ENCODE peak calls at places on chromosomes 3 and 15, in nine cellular contexts. N is CD4-positive, alpha-beta T cell; B is frontal cortex; X is NCI-H69; O is fibroblast of the conjunctiva; J is T-helper 1 cell; Y is COLO829; V is occipital lobe; D is HEK293T. C is an unnamed sample.

GRCh38 chr15:67829647-67830504 is 4.6 kb downstream of the SKOR1 start:
- DNase-seq in N (no peak), B (no peak), X (no peak), O (no peak), J (no peak), Y (no peak), V (no peak), D (no peak), C (no peak)

GRCh38 chr15:58988011-58988785 is 735 bp downstream of the RNF111 start:
- DNase-seq in N (peak; percentile 42), B (peak; percentile 57), X (peak; percentile 86), O (no peak), J (peak; percentile 52), Y (no peak), V (peak; percentile 63), D (peak; percentile 49), C (peak; percentile 81)

GRCh38 chr15:79042213-79042928 is 48.2 kb downstream of the RASGRF1 start:
- DNase-seq in N (no peak), B (no peak), X (no peak), O (no peak), J (no peak), Y (no peak), V (no peak), D (no peak), C (no peak)

GRCh38 chr3:101117473-101117872 is 124.3 kb upstream of the ABI3BP start:
- DNase-seq in N (no peak), B (no peak), X (no peak), O (no peak), J (no peak), Y (no peak), V (no peak), D (no peak), C (no peak)

GRCh38 chr15:60535743-60536142 is 56.8 kb upstream of the ICE2 start:
- DNase-seq in N (no peak), B (no peak), X (no peak), O (no peak), J (no peak), Y (no peak), V (no peak), D (no peak), C (no peak)

GRCh38 chr3:58093573-58094195 is 85.5 kb downstream of the FLNB start:
- DNase-seq in N (no peak), B (no peak), X (no peak), O (peak; percentile 31), J (no peak), Y (no peak), V (no peak), D (no peak), C (no peak)

GRCh38 chr15:88487176-88487795 is 19.8 kb downstream of the MRPS11 start:
- DNase-seq in N (no peak), B (no peak), X (no peak), O (no peak), J (no peak), Y (no peak), V (no peak), D (no peak), C (peak; percentile 55)

GRCh38 chr15:63895787-63896218 is 62.1 kb upstream of the HERC1 start:
- DNase-seq in N (no peak), B (no peak), X (no peak), O (no peak), J (no peak), Y (no peak), V (no peak), D (no peak), C (no peak)

GRCh38 chr15:63513271-63513670 is 8.9 kb downstream of the USP3 start:
- DNase-seq in N (no peak), B (no peak), X (no peak), O (no peak), J (no peak), Y (no peak), V (no peak), D (no peak), C (peak; percentile 24)

GRCh38 chr3:65425880-65426279 is 612.8 kb downstream of the MAGI1 start:
- DNase-seq in N (no peak), B (no peak), X (no peak), O (peak; percentile 5), J (no peak), Y (peak; percentile 24), V (no peak), D (peak; percentile 20), C (peak; percentile 3)

GRCh38 chr3:111541911-111542483 is at the start of gene CD96:
- DNase-seq in N (peak; percentile 56), B (no peak), X (no peak), O (peak; percentile 8), J (peak; percentile 62), Y (peak; percentile 96), V (no peak), D (no peak), C (no peak)

GRCh38 chr3:44069276-44069675 is 172.4 kb upstream of the TOPAZ1 start:
- DNase-seq in N (no peak), B (no peak), X (no peak), O (no peak), J (no peak), Y (no peak), V (no peak), D (no peak), C (no peak)

GRCh38 chr3:39631136-39631535 is 163.7 kb downstream of the MOBP start:
- DNase-seq in N (no peak), B (no peak), X (no peak), O (no peak), J (no peak), Y (no peak), V (no peak), D (no peak), C (no peak)

GRCh38 chr15:83327041-83327440 is 42.6 kb upstream of the BNC1 start:
- DNase-seq in N (no peak), B (no peak), X (no peak), O (no peak), J (no peak), Y (no peak), V (no peak), D (no peak), C (no peak)

GRCh38 chr3:59108091-59108815 is 58.4 kb upstream of the CFAP20DC start:
- DNase-seq in N (no peak), B (no peak), X (peak; percentile 68), O (no peak), J (no peak), Y (no peak), V (no peak), D (no peak), C (peak; percentile 1)

GRCh38 chr3:116388867-116389385 is 56.4 kb downstream of the LSAMP start:
- DNase-seq in N (no peak), B (no peak), X (peak; percentile 91), O (no peak), J (no peak), Y (no peak), V (no peak), D (no peak), C (peak; percentile 81)

GRCh38 chr3:108552267-108553159 is 36.7 kb downstream of the CIP2A start:
- DNase-seq in N (no peak), B (peak; percentile 4), X (peak; percentile 46), O (peak; percentile 35), J (no peak), Y (peak; percentile 57), V (no peak), D (no peak), C (peak; percentile 79)

GRCh38 chr3:66023728-66024390 is 14.9 kb downstream of the MAGI1 start:
- DNase-seq in N (no peak), B (no peak), X (no peak), O (no peak), J (no peak), Y (no peak), V (no peak), D (no peak), C (no peak)

GRCh38 chr3:45082139-45082538 is 56.0 kb downstream of the CLEC3B start:
- DNase-seq in N (no peak), B (no peak), X (peak; percentile 42), O (peak; percentile 28), J (no peak), Y (no peak), V (no peak), D (no peak), C (no peak)

C was measured in NCI-H82.